ENCODE peak calls at places on chromosomes 11 and 22, in ten cellular contexts. One of them, this sample, is unnamed.

GRCh38 chr11:65539401-65540289 is 14.8 kb downstream of the SCYL1 start:
- DNase-seq in HAP-1: no peak
- DNase-seq in endodermal cell: peak
- DNase-seq in OCI-LY7: peak
- DNase-seq in fibroblast of mammary gland: no peak
- DNase-seq in cardiac fibroblast: no peak
- DNase-seq in NCI-H446 treated with DMSO at 0.1 percent for 48 hours: no peak
- DNase-seq in activated CD4-positive, alpha-beta T cell treated with anti-CD3 and anti-CD28 coated beads, Interleukin-2, amount 50 U/mL, for 1 hour: no peak
- DNase-seq in adipocyte: no peak
- DNase-seq in activated T-cell treated with anti-CD3 and anti-CD28 coated beads, Interleukin-2, amount 50 U/mL, for 1 hour: no peak
- DNase-seq in this sample: peak

GRCh38 chr22:44668190-44668885 is 33.7 kb upstream of the PRR5 start:
- DNase-seq in fibroblast of mammary gland: no peak
- DNase-seq in activated CD4-positive, alpha-beta T cell treated with anti-CD3 and anti-CD28 coated beads, Interleukin-2, amount 50 U/mL, for 1 hour: peak
- DNase-seq in cardiac fibroblast: no peak
- DNase-seq in OCI-LY7: no peak
- DNase-seq in NCI-H446 treated with DMSO at 0.1 percent for 48 hours: no peak
- DNase-seq in endodermal cell: peak
- DNase-seq in HAP-1: peak
- DNase-seq in activated T-cell treated with anti-CD3 and anti-CD28 coated beads, Interleukin-2, amount 50 U/mL, for 1 hour: peak
- DNase-seq in adipocyte: peak
- DNase-seq in this sample: no peak

GRCh38 chr11:64400096-64400495 is 41.1 kb downstream of the RPS6KA4 start:
- DNase-seq in activated T-cell treated with anti-CD3 and anti-CD28 coated beads, Interleukin-2, amount 50 U/mL, for 1 hour: no peak
- DNase-seq in HAP-1: no peak
- DNase-seq in endodermal cell: peak
- DNase-seq in cardiac fibroblast: peak
- DNase-seq in adipocyte: peak
- DNase-seq in activated CD4-positive, alpha-beta T cell treated with anti-CD3 and anti-CD28 coated beads, Interleukin-2, amount 50 U/mL, for 1 hour: no peak
- DNase-seq in OCI-LY7: no peak
- DNase-seq in fibroblast of mammary gland: peak
- DNase-seq in NCI-H446 treated with DMSO at 0.1 percent for 48 hours: no peak
- DNase-seq in this sample: no peak

GRCh38 chr22:44337658-44338004 is 24.9 kb upstream of the SHISAL1 start:
- DNase-seq in adipocyte: peak
- DNase-seq in NCI-H446 treated with DMSO at 0.1 percent for 48 hours: no peak
- DNase-seq in HAP-1: peak
- DNase-seq in activated T-cell treated with anti-CD3 and anti-CD28 coated beads, Interleukin-2, amount 50 U/mL, for 1 hour: no peak
- DNase-seq in cardiac fibroblast: peak
- DNase-seq in OCI-LY7: no peak
- DNase-seq in activated CD4-positive, alpha-beta T cell treated with anti-CD3 and anti-CD28 coated beads, Interleukin-2, amount 50 U/mL, for 1 hour: no peak
- DNase-seq in fibroblast of mammary gland: peak
- DNase-seq in endodermal cell: peak
- DNase-seq in this sample: no peak

GRCh38 chr22:26616650-26617049 is 1.2 kb downstream of the CRYBB1 start:
- DNase-seq in adipocyte: no peak
- DNase-seq in HAP-1: no peak
- DNase-seq in activated T-cell treated with anti-CD3 and anti-CD28 coated beads, Interleukin-2, amount 50 U/mL, for 1 hour: no peak
- DNase-seq in cardiac fibroblast: no peak
- DNase-seq in activated CD4-positive, alpha-beta T cell treated with anti-CD3 and anti-CD28 coated beads, Interleukin-2, amount 50 U/mL, for 1 hour: no peak
- DNase-seq in fibroblast of mammary gland: no peak
- DNase-seq in NCI-H446 treated with DMSO at 0.1 percent for 48 hours: no peak
- DNase-seq in endodermal cell: no peak
- DNase-seq in OCI-LY7: peak
- DNase-seq in this sample: no peak

GRCh38 chr11:17298302-17298701 is 21.8 kb downstream of the NUCB2 start:
- DNase-seq in adipocyte: no peak
- DNase-seq in activated T-cell treated with anti-CD3 and anti-CD28 coated beads, Interleukin-2, amount 50 U/mL, for 1 hour: no peak
- DNase-seq in NCI-H446 treated with DMSO at 0.1 percent for 48 hours: no peak
- DNase-seq in activated CD4-positive, alpha-beta T cell treated with anti-CD3 and anti-CD28 coated beads, Interleukin-2, amount 50 U/mL, for 1 hour: no peak
- DNase-seq in OCI-LY7: no peak
- DNase-seq in HAP-1: no peak
- DNase-seq in fibroblast of mammary gland: no peak
- DNase-seq in endodermal cell: no peak
- DNase-seq in cardiac fibroblast: no peak
- DNase-seq in this sample: no peak

GRCh38 chr22:40193429-40194421 is 16.0 kb downstream of the TNRC6B start:
- DNase-seq in cardiac fibroblast: peak
- DNase-seq in HAP-1: peak
- DNase-seq in activated CD4-positive, alpha-beta T cell treated with anti-CD3 and anti-CD28 coated beads, Interleukin-2, amount 50 U/mL, for 1 hour: no peak
- DNase-seq in activated T-cell treated with anti-CD3 and anti-CD28 coated beads, Interleukin-2, amount 50 U/mL, for 1 hour: no peak
- DNase-seq in endodermal cell: peak
- DNase-seq in OCI-LY7: no peak
- DNase-seq in fibroblast of mammary gland: peak
- DNase-seq in adipocyte: peak
- DNase-seq in NCI-H446 treated with DMSO at 0.1 percent for 48 hours: no peak
- DNase-seq in this sample: peak

GRCh38 chr22:19942886-19943664 is 1.5 kb upstream of the TXNRD2 start:
- DNase-seq in endodermal cell: no peak
- DNase-seq in NCI-H446 treated with DMSO at 0.1 percent for 48 hours: peak
- DNase-seq in OCI-LY7: peak
- DNase-seq in activated T-cell treated with anti-CD3 and anti-CD28 coated beads, Interleukin-2, amount 50 U/mL, for 1 hour: no peak
- DNase-seq in cardiac fibroblast: peak
- DNase-seq in fibroblast of mammary gland: peak
- DNase-seq in adipocyte: peak
- DNase-seq in activated CD4-positive, alpha-beta T cell treated with anti-CD3 and anti-CD28 coated beads, Interleukin-2, amount 50 U/mL, for 1 hour: no peak
- DNase-seq in HAP-1: peak
- DNase-seq in this sample: peak

GRCh38 chr11:123473941-123474668 is 44.0 kb downstream of the GRAMD1B start:
- DNase-seq in OCI-LY7: no peak
- DNase-seq in adipocyte: peak
- DNase-seq in activated CD4-positive, alpha-beta T cell treated with anti-CD3 and anti-CD28 coated beads, Interleukin-2, amount 50 U/mL, for 1 hour: no peak
- DNase-seq in activated T-cell treated with anti-CD3 and anti-CD28 coated beads, Interleukin-2, amount 50 U/mL, for 1 hour: no peak
- DNase-seq in endodermal cell: no peak
- DNase-seq in NCI-H446 treated with DMSO at 0.1 percent for 48 hours: no peak
- DNase-seq in HAP-1: no peak
- DNase-seq in cardiac fibroblast: peak
- DNase-seq in fibroblast of mammary gland: peak
- DNase-seq in this sample: no peak

GRCh38 chr11:12183827-12184620 is 73.6 kb downstream of the MICAL2 start:
- DNase-seq in activated T-cell treated with anti-CD3 and anti-CD28 coated beads, Interleukin-2, amount 50 U/mL, for 1 hour: no peak
- DNase-seq in cardiac fibroblast: no peak
- DNase-seq in adipocyte: no peak
- DNase-seq in NCI-H446 treated with DMSO at 0.1 percent for 48 hours: no peak
- DNase-seq in fibroblast of mammary gland: no peak
- DNase-seq in OCI-LY7: no peak
- DNase-seq in endodermal cell: no peak
- DNase-seq in activated CD4-positive, alpha-beta T cell treated with anti-CD3 and anti-CD28 coated beads, Interleukin-2, amount 50 U/mL, for 1 hour: no peak
- DNase-seq in HAP-1: no peak
- DNase-seq in this sample: no peak

GRCh38 chr22:35352214-35353111 is 28.4 kb upstream of the HMOX1 start:
- DNase-seq in activated T-cell treated with anti-CD3 and anti-CD28 coated beads, Interleukin-2, amount 50 U/mL, for 1 hour: peak
- DNase-seq in OCI-LY7: peak
- DNase-seq in adipocyte: no peak
- DNase-seq in fibroblast of mammary gland: peak
- DNase-seq in activated CD4-positive, alpha-beta T cell treated with anti-CD3 and anti-CD28 coated beads, Interleukin-2, amount 50 U/mL, for 1 hour: peak
- DNase-seq in endodermal cell: peak
- DNase-seq in NCI-H446 treated with DMSO at 0.1 percent for 48 hours: no peak
- DNase-seq in cardiac fibroblast: no peak
- DNase-seq in HAP-1: peak
- DNase-seq in this sample: no peak

GRCh38 chr11:1302461-1303073 is 6.9 kb downstream of the TOLLIP start:
- DNase-seq in cardiac fibroblast: no peak
- DNase-seq in endodermal cell: peak
- DNase-seq in OCI-LY7: no peak
- DNase-seq in HAP-1: no peak
- DNase-seq in NCI-H446 treated with DMSO at 0.1 percent for 48 hours: no peak
- DNase-seq in fibroblast of mammary gland: no peak
- DNase-seq in adipocyte: no peak
- DNase-seq in activated T-cell treated with anti-CD3 and anti-CD28 coated beads, Interleukin-2, amount 50 U/mL, for 1 hour: no peak
- DNase-seq in activated CD4-positive, alpha-beta T cell treated with anti-CD3 and anti-CD28 coated beads, Interleukin-2, amount 50 U/mL, for 1 hour: no peak
- DNase-seq in this sample: no peak

GRCh38 chr11:2194877-2195755 is 23.5 kb upstream of the TH start:
- DNase-seq in activated T-cell treated with anti-CD3 and anti-CD28 coated beads, Interleukin-2, amount 50 U/mL, for 1 hour: peak
- DNase-seq in activated CD4-positive, alpha-beta T cell treated with anti-CD3 and anti-CD28 coated beads, Interleukin-2, amount 50 U/mL, for 1 hour: peak
- DNase-seq in OCI-LY7: peak
- DNase-seq in HAP-1: peak
- DNase-seq in fibroblast of mammary gland: peak
- DNase-seq in cardiac fibroblast: peak
- DNase-seq in NCI-H446 treated with DMSO at 0.1 percent for 48 hours: no peak
- DNase-seq in adipocyte: peak
- DNase-seq in endodermal cell: peak
- DNase-seq in this sample: no peak

GRCh38 chr11:95082576-95083001 is 7.1 kb upstream of the ENDOD1 start:
- DNase-seq in OCI-LY7: no peak
- DNase-seq in NCI-H446 treated with DMSO at 0.1 percent for 48 hours: no peak
- DNase-seq in fibroblast of mammary gland: no peak
- DNase-seq in endodermal cell: peak
- DNase-seq in activated CD4-positive, alpha-beta T cell treated with anti-CD3 and anti-CD28 coated beads, Interleukin-2, amount 50 U/mL, for 1 hour: no peak
- DNase-seq in adipocyte: no peak
- DNase-seq in activated T-cell treated with anti-CD3 and anti-CD28 coated beads, Interleukin-2, amount 50 U/mL, for 1 hour: no peak
- DNase-seq in HAP-1: no peak
- DNase-seq in cardiac fibroblast: no peak
- DNase-seq in this sample: no peak

GRCh38 chr22:40603088-40603605 is 33.4 kb downstream of the MRTFA start:
- DNase-seq in adipocyte: peak
- DNase-seq in cardiac fibroblast: peak
- DNase-seq in endodermal cell: no peak
- DNase-seq in HAP-1: peak
- DNase-seq in activated T-cell treated with anti-CD3 and anti-CD28 coated beads, Interleukin-2, amount 50 U/mL, for 1 hour: no peak
- DNase-seq in fibroblast of mammary gland: peak
- DNase-seq in activated CD4-positive, alpha-beta T cell treated with anti-CD3 and anti-CD28 coated beads, Interleukin-2, amount 50 U/mL, for 1 hour: no peak
- DNase-seq in NCI-H446 treated with DMSO at 0.1 percent for 48 hours: no peak
- DNase-seq in OCI-LY7: no peak
- DNase-seq in this sample: no peak

GRCh38 chr11:94932503-94932902 is 40.9 kb downstream of the CWC15 start:
- DNase-seq in NCI-H446 treated with DMSO at 0.1 percent for 48 hours: no peak
- DNase-seq in activated T-cell treated with anti-CD3 and anti-CD28 coated beads, Interleukin-2, amount 50 U/mL, for 1 hour: no peak
- DNase-seq in endodermal cell: no peak
- DNase-seq in OCI-LY7: no peak
- DNase-seq in adipocyte: no peak
- DNase-seq in cardiac fibroblast: no peak
- DNase-seq in activated CD4-positive, alpha-beta T cell treated with anti-CD3 and anti-CD28 coated beads, Interleukin-2, amount 50 U/mL, for 1 hour: no peak
- DNase-seq in HAP-1: no peak
- DNase-seq in fibroblast of mammary gland: peak
- DNase-seq in this sample: no peak

GRCh38 chr11:17478064-17478463 is 1.4 kb upstream of the ABCC8 start:
- DNase-seq in activated T-cell treated with anti-CD3 and anti-CD28 coated beads, Interleukin-2, amount 50 U/mL, for 1 hour: no peak
- DNase-seq in endodermal cell: no peak
- DNase-seq in NCI-H446 treated with DMSO at 0.1 percent for 48 hours: no peak
- DNase-seq in adipocyte: peak
- DNase-seq in fibroblast of mammary gland: no peak
- DNase-seq in HAP-1: no peak
- DNase-seq in activated CD4-positive, alpha-beta T cell treated with anti-CD3 and anti-CD28 coated beads, Interleukin-2, amount 50 U/mL, for 1 hour: no peak
- DNase-seq in cardiac fibroblast: no peak
- DNase-seq in OCI-LY7: no peak
- DNase-seq in this sample: no peak

GRCh38 chr11:123351375-123351774 is 78.7 kb upstream of the GRAMD1B start:
- DNase-seq in activated T-cell treated with anti-CD3 and anti-CD28 coated beads, Interleukin-2, amount 50 U/mL, for 1 hour: no peak
- DNase-seq in endodermal cell: peak
- DNase-seq in cardiac fibroblast: peak
- DNase-seq in HAP-1: no peak
- DNase-seq in NCI-H446 treated with DMSO at 0.1 percent for 48 hours: peak
- DNase-seq in fibroblast of mammary gland: no peak
- DNase-seq in activated CD4-positive, alpha-beta T cell treated with anti-CD3 and anti-CD28 coated beads, Interleukin-2, amount 50 U/mL, for 1 hour: no peak
- DNase-seq in OCI-LY7: no peak
- DNase-seq in adipocyte: no peak
- DNase-seq in this sample: peak

GRCh38 chr11:119318240-119319135 is 1.6 kb upstream of the MCAM start:
- DNase-seq in OCI-LY7: peak
- DNase-seq in cardiac fibroblast: peak
- DNase-seq in fibroblast of mammary gland: peak
- DNase-seq in HAP-1: peak
- DNase-seq in adipocyte: no peak
- DNase-seq in activated CD4-positive, alpha-beta T cell treated with anti-CD3 and anti-CD28 coated beads, Interleukin-2, amount 50 U/mL, for 1 hour: no peak
- DNase-seq in activated T-cell treated with anti-CD3 and anti-CD28 coated beads, Interleukin-2, amount 50 U/mL, for 1 hour: no peak
- DNase-seq in NCI-H446 treated with DMSO at 0.1 percent for 48 hours: peak
- DNase-seq in endodermal cell: peak
- DNase-seq in this sample: no peak

GRCh38 chr11:2533642-2534115 is 88.9 kb downstream of the KCNQ1 start:
- DNase-seq in fibroblast of mammary gland: peak
- DNase-seq in OCI-LY7: no peak
- DNase-seq in cardiac fibroblast: peak
- DNase-seq in activated CD4-positive, alpha-beta T cell treated with anti-CD3 and anti-CD28 coated beads, Interleukin-2, amount 50 U/mL, for 1 hour: no peak
- DNase-seq in HAP-1: peak
- DNase-seq in endodermal cell: peak
- DNase-seq in adipocyte: peak
- DNase-seq in NCI-H446 treated with DMSO at 0.1 percent for 48 hours: no peak
- DNase-seq in activated T-cell treated with anti-CD3 and anti-CD28 coated beads, Interleukin-2, amount 50 U/mL, for 1 hour: no peak
- DNase-seq in this sample: no peak

GRCh38 chr11:92130432-92130831 is 94.2 kb upstream of the FAT3 start:
- DNase-seq in NCI-H446 treated with DMSO at 0.1 percent for 48 hours: no peak
- DNase-seq in cardiac fibroblast: peak
- DNase-seq in endodermal cell: no peak
- DNase-seq in adipocyte: no peak
- DNase-seq in fibroblast of mammary gland: no peak
- DNase-seq in OCI-LY7: no peak
- DNase-seq in activated T-cell treated with anti-CD3 and anti-CD28 coated beads, Interleukin-2, amount 50 U/mL, for 1 hour: no peak
- DNase-seq in HAP-1: no peak
- DNase-seq in activated CD4-positive, alpha-beta T cell treated with anti-CD3 and anti-CD28 coated beads, Interleukin-2, amount 50 U/mL, for 1 hour: no peak
- DNase-seq in this sample: no peak

GRCh38 chr11:73143126-73143838 is 1.2 kb upstream of the FCHSD2 start:
- DNase-seq in activated CD4-positive, alpha-beta T cell treated with anti-CD3 and anti-CD28 coated beads, Interleukin-2, amount 50 U/mL, for 1 hour: no peak
- DNase-seq in cardiac fibroblast: peak
- DNase-seq in HAP-1: no peak
- DNase-seq in endodermal cell: no peak
- DNase-seq in fibroblast of mammary gland: no peak
- DNase-seq in adipocyte: peak
- DNase-seq in activated T-cell treated with anti-CD3 and anti-CD28 coated beads, Interleukin-2, amount 50 U/mL, for 1 hour: no peak
- DNase-seq in NCI-H446 treated with DMSO at 0.1 percent for 48 hours: no peak
- DNase-seq in OCI-LY7: peak
- DNase-seq in this sample: no peak

GRCh38 chr11:76455331-76455730 is 10.5 kb downstream of the EMSY start:
- DNase-seq in activated T-cell treated with anti-CD3 and anti-CD28 coated beads, Interleukin-2, amount 50 U/mL, for 1 hour: no peak
- DNase-seq in OCI-LY7: no peak
- DNase-seq in NCI-H446 treated with DMSO at 0.1 percent for 48 hours: no peak
- DNase-seq in adipocyte: peak
- DNase-seq in fibroblast of mammary gland: no peak
- DNase-seq in cardiac fibroblast: peak
- DNase-seq in endodermal cell: peak
- DNase-seq in activated CD4-positive, alpha-beta T cell treated with anti-CD3 and anti-CD28 coated beads, Interleukin-2, amount 50 U/mL, for 1 hour: no peak
- DNase-seq in HAP-1: peak
- DNase-seq in this sample: no peak